ENCODE peak calls at places on chromosomes 7 and 10, in five cellular contexts. O, F, H, T and R are unnamed samples.
A peak's percentile ranks its signal among the peaks of the same experiment; 100 is the strongest.

GRCh38 chr7:31102973-31103850 is 51.1 kb downstream of the ADCYAP1R1 start:
- DNase-seq in O (no peak), F (no peak), H (no peak), T (no peak), R (no peak)

GRCh38 chr10:101080933-101081546 is 19.3 kb downstream of the KAZALD1 start:
- DNase-seq in O (no peak), F (peak; percentile 32), H (no peak), T (peak; percentile 42), R (peak; percentile 40)

GRCh38 chr10:6145979-6146432 is 56.7 kb upstream of the PFKFB3 start:
- DNase-seq in O (no peak), F (no peak), H (no peak), T (no peak), R (no peak)

GRCh38 chr10:87860156-87860795 is 3.1 kb downstream of the KLLN start:
- DNase-seq in O (peak; percentile 44), F (peak; percentile 68), H (no peak), T (peak; percentile 65), R (peak; percentile 76)

GRCh38 chr10:115049318-115049717 is 43.8 kb upstream of the ATRNL1 start:
- DNase-seq in O (no peak), F (no peak), H (no peak), T (no peak), R (no peak)

GRCh38 chr7:114930829-114931655 is 9.1 kb downstream of the MDFIC start:
- DNase-seq in O (no peak), F (peak; percentile 45), H (no peak), T (peak; percentile 33), R (no peak)

GRCh38 chr7:133698127-133698526 is 429.0 kb upstream of the LRGUK start:
- DNase-seq in O (no peak), F (no peak), H (no peak), T (peak; percentile 42), R (no peak)

GRCh38 chr10:49632406-49633317 is 18.8 kb downstream of the CHAT start:
- DNase-seq in O (no peak), F (no peak), H (no peak), T (no peak), R (no peak)

GRCh38 chr10:77377678-77378352 is 259.8 kb downstream of the KCNMA1 start:
- DNase-seq in O (no peak), F (no peak), H (no peak), T (no peak), R (no peak)

GRCh38 chr10:20596911-20597310 is 300.2 kb downstream of the NEBL start:
- DNase-seq in O (peak; percentile 18), F (peak; percentile 52), H (no peak), T (no peak), R (peak; percentile 58)

GRCh38 chr7:152369518-152369917 is 66.3 kb downstream of the KMT2C start:
- DNase-seq in O (no peak), F (no peak), H (no peak), T (no peak), R (no peak)

GRCh38 chr7:2521952-2522591 is 2.5 kb downstream of the LFNG start:
- DNase-seq in O (no peak), F (no peak), H (no peak), T (no peak), R (peak; percentile 44)

GRCh38 chr7:112744818-112745217 is 45.4 kb downstream of the TMEM168 start:
- DNase-seq in O (no peak), F (no peak), H (no peak), T (no peak), R (peak; percentile 4)

GRCh38 chr7:155824195-155824915 is 12.1 kb upstream of the SHH start:
- DNase-seq in O (peak; percentile 53), F (peak; percentile 41), H (no peak), T (peak; percentile 20), R (peak; percentile 65)

GRCh38 chr10:103929396-103929921 is 11.5 kb upstream of the STN1 start:
- DNase-seq in O (no peak), F (peak; percentile 31), H (no peak), T (no peak), R (peak; percentile 32)

GRCh38 chr10:83806716-83807115 is 332.6 kb upstream of the GHITM start:
- DNase-seq in O (no peak), F (no peak), H (no peak), T (no peak), R (no peak)

GRCh38 chr10:83801983-83802382 is 337.3 kb upstream of the GHITM start:
- DNase-seq in O (no peak), F (no peak), H (no peak), T (no peak), R (no peak)
- TF ChIP-seq CTCF in O (no peak), F (no peak), H (no peak), T (no peak), R (no peak)

GRCh38 chr7:102061354-102061945 is 225.2 kb upstream of the SH2B2 start:
- DNase-seq in O (no peak), F (no peak), H (no peak), T (no peak), R (no peak)
- H3K4me3 ChIP-seq in O (no peak overlapping the region), F (no peak overlapping the region), H (no peak overlapping the region), T (no peak overlapping the region), R (no peak overlapping the region)

DNA sequence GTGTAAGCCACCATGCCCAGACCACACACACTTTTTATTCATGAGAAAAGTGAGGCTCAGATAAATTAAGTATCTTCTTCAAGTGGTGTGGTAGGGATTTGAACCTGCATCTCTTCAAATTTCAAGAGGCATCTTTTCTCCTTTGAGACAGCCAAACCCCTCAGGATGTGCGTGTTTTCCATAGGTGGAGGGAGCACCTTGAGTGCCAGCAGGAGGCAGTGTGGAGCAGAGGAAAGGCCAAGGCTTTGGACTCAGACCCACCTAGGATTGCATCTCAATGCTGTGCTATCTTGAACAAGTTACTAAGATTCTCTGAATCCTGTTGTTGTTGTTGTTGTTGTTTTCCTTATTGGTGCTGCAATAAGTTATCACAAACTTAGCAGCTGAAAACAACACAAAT is 40.2 kb upstream of the MYL10 start:
- DNase-seq in O (no peak), F (no peak), H (no peak), T (no peak), R (no peak)
- TF ChIP-seq CTCF in O (peak; percentile 23), F (peak; percentile 48), H (no peak), T (peak; percentile 35), R (peak; percentile 29)

GRCh38 chr7:40019558-40019957 is 69.5 kb downstream of the CDK13 start:
- DNase-seq in O (no peak), F (no peak), H (no peak), T (no peak), R (no peak)
- H3K4me3 ChIP-seq in O (no peak overlapping the region), F (no peak overlapping the region), H (no peak overlapping the region), T (no peak overlapping the region), R (no peak overlapping the region)

GRCh38 chr10:74826142-74827044 is at the start of gene KAT6B:
- DNase-seq in O (peak; percentile 100), F (peak; percentile 100), H (peak; percentile 100), T (peak; percentile 100), R (peak; percentile 100)
- TF ChIP-seq CTCF in O (peak; percentile 24), F (no peak), H (peak; percentile 33), T (no peak), R (no peak)

DNA sequence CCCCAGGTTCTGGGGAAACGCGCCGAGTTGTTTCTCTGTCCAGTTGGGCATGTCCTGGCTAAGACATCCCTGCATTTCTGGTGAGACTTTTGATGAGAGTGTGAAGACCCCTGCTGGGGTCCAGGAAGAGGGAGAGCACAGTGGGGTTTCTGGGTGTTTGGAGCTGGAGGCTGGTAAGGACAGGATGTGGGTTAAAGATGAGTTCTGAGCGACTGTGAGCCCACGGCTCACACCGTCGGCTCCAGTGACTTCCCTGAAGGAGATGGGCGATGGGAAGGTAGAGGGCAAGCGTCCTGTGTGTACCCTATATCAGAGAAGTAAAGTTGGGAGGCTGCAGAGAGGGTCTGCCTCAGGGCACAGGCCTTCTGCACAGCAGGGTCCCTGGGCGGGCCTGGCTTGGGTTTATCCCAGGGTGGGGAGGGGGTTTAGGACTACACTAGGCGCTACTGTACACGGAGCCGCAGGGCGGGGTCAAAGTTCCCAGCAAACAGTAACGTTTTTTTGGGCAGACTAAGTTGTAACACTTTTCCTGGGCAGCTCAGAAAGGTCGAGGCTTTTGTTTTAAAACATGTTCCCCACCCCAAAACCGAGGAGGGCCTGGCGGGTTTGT is 3.6 kb downstream of the EMX2 start:
- DNase-seq in O (no peak), F (no peak), H (no peak), T (peak; percentile 20), R (no peak)
- H3K4me3 ChIP-seq in O (no peak overlapping the region), F (no peak overlapping the region), H (no peak overlapping the region), T (peak overlapping the region; percentile 66), R (no peak overlapping the region)

DNA sequence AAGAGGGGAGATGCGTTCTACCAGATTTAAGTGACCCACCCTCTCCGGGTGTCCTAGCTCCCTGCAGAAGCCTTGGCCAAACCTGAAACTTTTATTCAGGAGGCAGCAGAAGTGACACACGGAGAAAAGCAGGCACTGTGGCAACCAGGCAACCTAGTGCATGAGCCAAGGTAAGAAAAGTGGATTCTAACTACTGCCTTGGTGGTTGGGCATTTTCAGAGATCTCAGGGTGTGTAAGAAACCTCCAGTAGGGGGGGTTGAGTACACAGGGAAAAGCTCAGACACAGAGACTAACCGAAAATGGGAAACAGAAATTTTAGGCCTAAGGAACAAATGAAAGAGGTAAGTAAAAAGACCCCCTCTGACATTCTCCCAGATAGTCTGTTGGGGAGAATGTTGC is 645.7 kb downstream of the ANKRD7 start:
- DNase-seq in O (no peak), F (no peak), H (no peak), T (peak; percentile 4), R (no peak)
- TF ChIP-seq CTCF in O (no peak), F (peak; percentile 9), H (no peak), T (peak; percentile 33), R (no peak)

GRCh38 chr7:49773939-49774458 is 561 bp downstream of the VWC2 start:
- DNase-seq in O (no peak), F (no peak), H (no peak), T (no peak), R (no peak)

GRCh38 chr7:49774459-49775064 is 1.1 kb downstream of the VWC2 start:
- DNase-seq in O (no peak), F (no peak), H (no peak), T (no peak), R (no peak)

GRCh38 chr7:49775065-49775948 is 1.9 kb downstream of the VWC2 start:
- DNase-seq in O (no peak), F (no peak), H (no peak), T (no peak), R (no peak)

GRCh38 chr7:49776994-49777393 is 3.6 kb downstream of the VWC2 start:
- DNase-seq in O (no peak), F (no peak), H (no peak), T (no peak), R (no peak)

GRCh38 chr7:49775949-49776443 is 2.6 kb downstream of the VWC2 start:
- DNase-seq in O (no peak), F (no peak), H (no peak), T (no peak), R (no peak)
- H3K4me3 ChIP-seq in O (peak overlapping the region; percentile 31), F (no peak overlapping the region), H (peak overlapping the region; percentile 68), T (no peak overlapping the region), R (no peak overlapping the region)